ENCODE peak calls at places on chromosomes 1 and 21, in ten cellular contexts. P, Q, R, Z, X, K, B, L, T and W are unnamed samples.

GRCh38 chr1:241464985-241465384 is 54.6 kb downstream of the FH start:
- DNase-seq in Q (no peak), K (no peak), X (no peak), T (no peak), Z (no peak), P (no peak), R (no peak), B (no peak), L (no peak), W (no peak)

GRCh38 chr1:41275831-41276230 is 33.7 kb upstream of the SCMH1 start:
- DNase-seq in L (no peak), K (no peak), T (no peak), Q (no peak), P (no peak), Z (no peak), X (no peak), R (no peak), B (no peak), W (no peak)

GRCh38 chr1:85894651-85895050 is 186.4 kb upstream of the ZNHIT6 start:
- DNase-seq in P (no peak), T (no peak), Z (peak), L (peak), X (no peak), B (no peak), R (no peak), Q (no peak), K (peak), W (no peak)

GRCh38 chr1:59672851-59673574 is 141.7 kb upstream of the HOOK1 start:
- DNase-seq in P (no peak), Q (no peak), X (no peak), B (no peak), K (no peak), L (peak), T (no peak), Z (peak), R (no peak), W (no peak)

GRCh38 chr1:170483041-170483440 is 48.9 kb upstream of the GORAB start:
- DNase-seq in L (no peak), K (no peak), X (no peak), Z (peak), R (no peak), T (no peak), P (no peak), Q (no peak), B (no peak), W (no peak)

GRCh38 chr21:38455403-38455802 is 42.9 kb downstream of the ERG start:
- DNase-seq in Q (no peak), K (no peak), R (no peak), Z (no peak), X (no peak), L (no peak), T (no peak), B (no peak), P (no peak), W (no peak)

GRCh38 chr1:100053727-100054126 is 79.0 kb downstream of the SASS6 start:
- DNase-seq in B (no peak), T (no peak), Q (no peak), Z (no peak), P (no peak), R (no peak), K (no peak), X (no peak), L (no peak), W (no peak)

GRCh38 chr1:173771536-173771935 is 52.9 kb upstream of the DARS2 start:
- DNase-seq in T (no peak), X (no peak), Q (no peak), L (no peak), Z (no peak), B (no peak), K (no peak), R (no peak), P (no peak), W (no peak)

GRCh38 chr1:173205146-173206051 is 1.7 kb downstream of the TNFSF4 start:
- DNase-seq in P (no peak), R (no peak), Z (peak), T (no peak), K (no peak), X (peak), Q (no peak), B (no peak), L (peak), W (no peak)

GRCh38 chr1:191693797-191694196 is 464.5 kb upstream of the RGS18 start:
- DNase-seq in B (no peak), P (no peak), L (no peak), Z (no peak), Q (no peak), T (no peak), K (no peak), X (no peak), R (no peak), W (no peak)

GRCh38 chr1:16076871-16077250 is 3.4 kb upstream of the FAM131C start:
- DNase-seq in L (peak), Q (peak), B (no peak), R (no peak), Z (peak), X (no peak), T (no peak), P (no peak), K (no peak), W (no peak)

GRCh38 chr1:228810855-228811654 is 75.8 kb downstream of the RHOU start:
- DNase-seq in P (no peak), B (peak), Q (no peak), R (no peak), L (no peak), Z (no peak), X (no peak), T (no peak), K (no peak), W (no peak)

GRCh38 chr1:84611796-84612195 is 37.6 kb upstream of the CTBS start:
- DNase-seq in X (no peak), R (no peak), K (no peak), Z (peak), B (no peak), P (no peak), Q (no peak), T (no peak), L (peak), W (no peak)

GRCh38 chr21:46154955-46155513 is 345 bp downstream of the FTCD start:
- DNase-seq in B (no peak), R (no peak), L (no peak), T (no peak), X (no peak), Z (no peak), Q (no peak), K (no peak), P (peak), W (no peak)

GRCh38 chr1:113684153-113684541 is 75.1 kb downstream of the PHTF1 start:
- DNase-seq in P (no peak), X (peak), K (peak), L (peak), Z (peak), Q (no peak), T (no peak), R (no peak), B (no peak), W (peak)

GRCh38 chr1:41664861-41665640 is 180.6 kb upstream of the EDN2 start:
- DNase-seq in K (no peak), T (no peak), R (no peak), P (no peak), B (no peak), Q (no peak), X (no peak), Z (peak), L (peak), W (peak)

GRCh38 chr21:34843562-34843961 is 174.8 kb downstream of the CLIC6 start:
- DNase-seq in P (no peak), T (no peak), K (no peak), Z (no peak), L (peak), B (no peak), Q (no peak), X (no peak), R (no peak), W (no peak)

GRCh38 chr21:46229133-46229922 is 754 bp upstream of the LSS start:
- DNase-seq in K (no peak), B (no peak), P (peak), Z (no peak), Q (no peak), R (no peak), L (no peak), X (no peak), T (peak), W (no peak)

GRCh38 chr1:9867408-9868243 is 42.4 kb downstream of the CTNNBIP1 start:
- DNase-seq in Q (peak), X (no peak), L (peak), T (peak), B (peak), Z (peak), K (peak), P (no peak), R (peak), W (peak)

GRCh38 chr1:51969038-51969705 is 21.3 kb downstream of the RAB3B start:
- DNase-seq in Z (peak), R (no peak), K (no peak), P (no peak), L (peak), B (no peak), X (peak), T (no peak), Q (no peak), W (no peak)

GRCh38 chr1:1355376-1355775 is 3.0 kb downstream of the MXRA8 start:
- DNase-seq in X (no peak), R (no peak), T (no peak), B (no peak), P (no peak), L (no peak), Q (no peak), K (peak), Z (peak), W (no peak)

GRCh38 chr1:54551891-54552290 is 3.9 kb downstream of the ACOT11 start:
- DNase-seq in L (no peak), Q (no peak), X (no peak), T (no peak), K (no peak), R (no peak), P (peak), Z (no peak), B (no peak), W (no peak)

GRCh38 chr1:82517586-82517985 is 716.9 kb downstream of the ADGRL2 start:
- DNase-seq in T (no peak), R (no peak), L (peak), P (no peak), B (no peak), Q (peak), Z (peak), K (peak), X (peak), W (no peak)

GRCh38 chr1:23809751-23810171 is 9.2 kb upstream of the GALE start:
- DNase-seq in P (no peak), L (peak), B (peak), X (no peak), K (peak), T (peak), Z (peak), R (peak), Q (peak), W (peak)

GRCh38 chr21:41428311-41428710 is 2.3 kb downstream of the MX1 start:
- DNase-seq in B (no peak), T (no peak), X (no peak), L (no peak), K (no peak), Z (no peak), P (no peak), Q (no peak), R (no peak), W (no peak)

GRCh38 chr1:154772611-154773515 is 97.2 kb downstream of the KCNN3 start:
- DNase-seq in T (no peak), L (no peak), R (no peak), Q (no peak), B (no peak), K (no peak), P (no peak), X (no peak), Z (no peak), W (no peak)

GRCh38 chr21:14877581-14878228 is 187.1 kb downstream of the NRIP1 start:
- DNase-seq in X (no peak), T (no peak), L (peak), R (no peak), B (no peak), K (no peak), Z (peak), Q (no peak), P (no peak), W (no peak)

GRCh38 chr1:101567582-101568189 is 330.9 kb downstream of the S1PR1 start:
- DNase-seq in L (peak), P (no peak), B (no peak), K (peak), Q (no peak), R (no peak), Z (peak), X (no peak), T (no peak), W (no peak)

GRCh38 chr1:59730302-59730701 is 84.4 kb upstream of the HOOK1 start:
- DNase-seq in P (no peak), Z (peak), L (peak), B (no peak), T (no peak), X (peak), R (no peak), Q (no peak), K (no peak), W (no peak)

GRCh38 chr1:228141082-228141870 is 1.2 kb downstream of the GUK1 start:
- DNase-seq in L (peak), K (peak), P (peak), T (no peak), X (no peak), Z (no peak), R (no peak), Q (peak), B (no peak), W (no peak)